ENCODE peak calls at places on chromosomes 3 and 15, in nine cellular contexts. I is NCI-H1092, O is astrocyte of the spinal cord, N is A549, S is activated T-cell treated with anti-CD3 and anti-CD28 coated beads for 1 hour, Z is NB4, T is endothelial cell, C is NCI-H774, H is PC-9. K is an unnamed sample.

GRCh38 chr15:27514526-27514925 is 543.5 kb downstream of the GABRG3 start:
- DNase-seq in I (no peak), O (peak), N (no peak), S (no peak), Z (no peak), T (no peak), C (no peak), H (no peak), K (no peak)

GRCh38 chr3:141305436-141305835 is 62.9 kb upstream of the ZBTB38 start:
- DNase-seq in I (no peak), O (peak), N (peak), S (no peak), Z (peak), T (no peak), C (no peak), H (no peak), K (peak)

GRCh38 chr3:128742821-128743594 is 17.0 kb downstream of the RAB7A start:
- DNase-seq in I (no peak), O (no peak), N (no peak), S (no peak), Z (no peak), T (no peak), C (no peak), H (no peak), K (no peak)

GRCh38 chr15:42092666-42093445 is 1.5 kb downstream of the PLA2G4D start:
- DNase-seq in I (no peak), O (no peak), N (no peak), S (no peak), Z (no peak), T (no peak), C (no peak), H (no peak), K (no peak)

GRCh38 chr3:16516695-16517481 is 3.4 kb upstream of the RFTN1 start:
- DNase-seq in I (peak), O (peak), N (peak), S (no peak), Z (no peak), T (peak), C (no peak), H (no peak), K (peak)

GRCh38 chr15:50315814-50316630 is 39.0 kb downstream of the GABPB1 start:
- DNase-seq in I (peak), O (peak), N (peak), S (no peak), Z (peak), T (no peak), C (no peak), H (peak), K (peak)

GRCh38 chr15:68652141-68652540 is 73.3 kb downstream of the CORO2B start:
- DNase-seq in I (peak), O (no peak), N (no peak), S (no peak), Z (no peak), T (no peak), C (no peak), H (no peak), K (no peak)

GRCh38 chr3:138867996-138868395 is 33.3 kb upstream of the PIK3CB start:
- DNase-seq in I (no peak), O (no peak), N (no peak), S (no peak), Z (no peak), T (no peak), C (no peak), H (no peak), K (no peak)

K was measured in NCI-H146.